ENCODE peak calls at places on chromosomes 3 and 15, in ten cellular contexts. X, W, A, V, Z, M, R, E, B and P are unnamed samples.

GRCh38 chr15:78396186-78396814 is 41.7 kb upstream of the IREB2 start:
- DNase-seq in W (no peak), M (no peak), X (no peak), B (no peak), V (no peak), Z (no peak), A (no peak), E (no peak), R (no peak), P (no peak)

GRCh38 chr3:124938896-124939295 is 4.3 kb upstream of the MUC13 start:
- DNase-seq in M (no peak), X (no peak), R (no peak), Z (no peak), B (no peak), E (no peak), V (no peak), W (no peak), A (no peak), P (no peak)

GRCh38 chr15:99406716-99407487 is 155.6 kb downstream of the LRRC28 start:
- DNase-seq in R (no peak), Z (no peak), X (no peak), E (no peak), W (no peak), B (no peak), V (no peak), M (no peak), A (no peak), P (no peak)

GRCh38 chr3:11254876-11255275 is 17.3 kb upstream of the ATG7 start:
- DNase-seq in A (no peak), W (no peak), M (no peak), R (no peak), V (no peak), X (no peak), Z (no peak), B (no peak), E (no peak), P (no peak)

GRCh38 chr15:73922186-73923151 is 3.8 kb upstream of the LOXL1 start:
- DNase-seq in Z (peak; percentile 64), M (no peak), V (no peak), A (peak; percentile 50), R (peak; percentile 70), B (peak; percentile 40), W (peak; percentile 43), X (no peak), E (no peak), P (no peak)

GRCh38 chr3:127997961-127998360 is 54.3 kb upstream of the SEC61A1 start:
- DNase-seq in M (no peak), V (no peak), Z (peak; percentile 34), X (no peak), B (no peak), E (no peak), R (no peak), A (no peak), W (no peak), P (no peak)

GRCh38 chr3:152292367-152292766 is 23.6 kb downstream of the MBNL1 start:
- DNase-seq in E (no peak), W (no peak), V (no peak), X (no peak), R (no peak), Z (no peak), M (no peak), B (no peak), A (no peak), P (no peak)

GRCh38 chr15:98286200-98286599 is 325.7 kb downstream of the ARRDC4 start:
- DNase-seq in A (no peak), Z (no peak), B (no peak), M (no peak), V (no peak), W (no peak), E (no peak), X (no peak), R (no peak), P (no peak)

GRCh38 chr3:131218196-131218595 is 163.4 kb upstream of the NUDT16 start:
- DNase-seq in E (no peak), B (no peak), W (no peak), V (no peak), A (no peak), X (no peak), Z (no peak), M (no peak), R (peak; percentile 8), P (peak; percentile 36)

GRCh38 chr3:171772427-171773056 is 37.7 kb downstream of the PLD1 start:
- DNase-seq in E (no peak), W (no peak), V (no peak), A (peak; percentile 53), M (no peak), R (peak; percentile 76), X (peak; percentile 54), B (peak; percentile 60), Z (peak; percentile 10), P (peak; percentile 60)

GRCh38 chr3:81426826-81427565 is 334.4 kb downstream of the GBE1 start:
- DNase-seq in V (no peak), R (no peak), A (no peak), W (no peak), Z (no peak), E (no peak), M (no peak), X (no peak), B (no peak), P (no peak)

GRCh38 chr3:146040630-146041029 is 120.4 kb downstream of the PLOD2 start:
- DNase-seq in V (no peak), Z (no peak), W (no peak), M (no peak), X (no peak), B (no peak), R (no peak), A (no peak), E (no peak), P (no peak)

GRCh38 chr3:169243122-169243521 is 420.4 kb downstream of the MECOM start:
- DNase-seq in V (no peak), X (no peak), A (no peak), Z (no peak), M (no peak), E (no peak), R (peak; percentile 10), W (no peak), B (no peak), P (no peak)

GRCh38 chr3:42349765-42350594 is 60.4 kb downstream of the LYZL4 start:
- DNase-seq in E (no peak), Z (no peak), B (no peak), W (no peak), X (no peak), M (no peak), V (no peak), A (no peak), R (no peak), P (no peak)

GRCh38 chr3:197454014-197454413 is 101.8 kb downstream of the BDH1 start:
- DNase-seq in W (no peak), Z (peak; percentile 9), X (no peak), B (no peak), M (no peak), R (no peak), A (no peak), V (no peak), E (no peak), P (peak; percentile 37)

GRCh38 chr3:14128724-14129123 is 3.9 kb downstream of the TMEM43 start:
- DNase-seq in Z (no peak), V (no peak), B (no peak), W (no peak), X (no peak), A (no peak), E (no peak), M (no peak), R (no peak), P (no peak)

GRCh38 chr3:50292924-50293801 is 934 bp upstream of the IFRD2 start:
- DNase-seq in R (no peak), V (no peak), Z (no peak), M (no peak), X (no peak), B (no peak), E (no peak), W (no peak), A (no peak), P (peak; percentile 12)

GRCh38 chr3:180036678-180037455 is at the start of gene PEX5L:
- DNase-seq in W (peak; percentile 57), A (peak; percentile 13), B (peak; percentile 48), X (peak; percentile 58), Z (peak; percentile 96), M (peak; percentile 6), E (no peak), R (peak; percentile 15), V (no peak), P (no peak)

GRCh38 chr3:14548321-14548729 is 8.2 kb upstream of the GRIP2 start:
- DNase-seq in Z (peak; percentile 50), W (peak; percentile 64), V (no peak), R (peak; percentile 56), A (peak; percentile 73), M (no peak), B (peak; percentile 82), E (no peak), X (peak; percentile 34), P (peak; percentile 29)

GRCh38 chr3:134325722-134326121 is 48.5 kb downstream of the AMOTL2 start:
- DNase-seq in A (no peak), E (no peak), Z (no peak), W (no peak), M (no peak), X (no peak), B (no peak), V (no peak), R (no peak), P (no peak)

GRCh38 chr3:4264040-4264439 is 39.1 kb upstream of the SETMAR start:
- DNase-seq in M (no peak), Z (no peak), B (no peak), A (no peak), W (no peak), X (no peak), V (no peak), E (no peak), R (no peak), P (no peak)

GRCh38 chr3:40382617-40382979 is 4.4 kb upstream of the ENTPD3 start:
- DNase-seq in R (no peak), W (no peak), B (no peak), V (no peak), A (no peak), Z (no peak), X (no peak), M (no peak), E (no peak), P (no peak)

GRCh38 chr3:16028604-16029003 is 145.9 kb upstream of the GALNT15 start:
- DNase-seq in B (no peak), E (no peak), Z (no peak), X (no peak), W (no peak), A (no peak), R (peak; percentile 77), M (no peak), V (no peak), P (peak; percentile 62)

GRCh38 chr15:35141743-35142356 is 56.8 kb upstream of the NANOGP8 start:
- DNase-seq in Z (no peak), W (no peak), B (no peak), M (no peak), R (peak; percentile 96), V (no peak), A (no peak), X (no peak), E (no peak), P (peak; percentile 77)

GRCh38 chr3:96259-96658 is 100.3 kb upstream of the CHL1 start:
- DNase-seq in B (no peak), A (no peak), Z (no peak), V (no peak), E (no peak), R (no peak), X (no peak), W (no peak), M (no peak), P (no peak)

GRCh38 chr3:128334766-128335165 is 131.9 kb downstream of the DNAJB8 start:
- DNase-seq in R (no peak), W (no peak), X (no peak), A (no peak), Z (no peak), M (no peak), E (no peak), V (no peak), B (no peak), P (no peak)

GRCh38 chr3:153829596-153830170 is 291.5 kb upstream of the ARHGEF26 start:
- DNase-seq in M (no peak), B (no peak), V (no peak), Z (no peak), W (no peak), E (no peak), X (no peak), R (no peak), A (no peak), P (no peak)

GRCh38 chr15:29698030-29698701 is 124.1 kb downstream of the TJP1 start:
- DNase-seq in V (no peak), X (no peak), A (no peak), B (no peak), E (no peak), Z (no peak), R (peak; percentile 94), W (no peak), M (no peak), P (peak; percentile 86)